ENCODE peak calls at places on chromosome 13, in nine cellular contexts. Q is psoas muscle, A is Peyer's patch, P is ovary, Y is pancreas, F is GM23338, M is cardiac fibroblast, C is astrocyte of the spinal cord, U is A549. B is an unnamed sample.

GRCh38 chr13:98549006-98549727 is 27.7 kb downstream of the STK24 start:
- DNase-seq in M (peak), U (no peak), C (peak), Y (no peak), P (no peak), F (no peak), Q (no peak), A (no peak), B (no peak)

GRCh38 chr13:23570099-23570926 is at the start of gene TNFRSF19:
- DNase-seq in M (peak), F (peak), C (peak), Y (no peak), A (no peak), U (no peak), P (no peak), Q (peak), B (no peak)

GRCh38 chr13:112959206-112959605 is 9.8 kb upstream of the MCF2L start:
- DNase-seq in A (no peak), C (no peak), P (no peak), Y (no peak), U (no peak), F (no peak), M (peak), Q (no peak), B (no peak)

GRCh38 chr13:37978680-37979079 is 109.1 kb upstream of the TRPC4 start:
- DNase-seq in Q (no peak), M (no peak), F (no peak), Y (no peak), A (no peak), U (no peak), C (no peak), P (no peak), B (no peak)

GRCh38 chr13:111555906-111556305 is 235.5 kb downstream of the TEX29 start:
- DNase-seq in M (no peak), U (no peak), A (no peak), F (no peak), P (no peak), Q (no peak), C (no peak), Y (no peak), B (no peak)

GRCh38 chr13:107258599-107259187 is 690.8 kb upstream of the ARGLU1 start:
- DNase-seq in C (no peak), M (no peak), U (no peak), F (no peak), Q (no peak), Y (no peak), P (no peak), A (no peak), B (no peak)

GRCh38 chr13:95784161-95784880 is 107.4 kb downstream of the DNAJC3 start:
- DNase-seq in M (peak), C (peak), P (no peak), Y (no peak), F (no peak), Q (no peak), A (no peak), U (peak), B (no peak)

GRCh38 chr13:75507027-75508001 is 25.3 kb upstream of the TBC1D4 start:
- DNase-seq in Q (no peak), C (no peak), P (no peak), Y (peak), F (no peak), U (no peak), A (no peak), M (no peak), B (no peak)

GRCh38 chr13:36344886-36345437 is 1.2 kb downstream of the SPART start:
- DNase-seq in F (peak), C (no peak), Q (no peak), M (peak), P (peak), Y (no peak), U (no peak), A (no peak), B (no peak)

GRCh38 chr13:48775804-48776203 is 122.1 kb downstream of the CYSLTR2 start:
- DNase-seq in P (no peak), M (peak), Y (no peak), U (no peak), C (peak), F (no peak), Q (no peak), A (no peak), B (no peak)

GRCh38 chr13:85408415-85408814 is 390.8 kb downstream of the SLITRK6 start:
- DNase-seq in P (no peak), U (no peak), A (no peak), Q (no peak), C (no peak), F (no peak), M (no peak), Y (no peak), B (no peak)

GRCh38 chr13:77563110-77563509 is 27.6 kb downstream of the SCEL start:
- DNase-seq in Q (no peak), M (peak), P (no peak), F (peak), A (no peak), U (no peak), Y (no peak), C (peak), B (no peak)

GRCh38 chr13:73598021-73598712 is 536.0 kb downstream of the KLF12 start:
- DNase-seq in Q (no peak), Y (no peak), U (peak), F (no peak), M (peak), A (no peak), C (peak), P (no peak), B (no peak)

GRCh38 chr13:33351324-33351723 is 65.8 kb upstream of the STARD13 start:
- DNase-seq in C (peak), A (no peak), F (no peak), Y (no peak), Q (no peak), P (no peak), U (peak), M (peak), B (no peak)

GRCh38 chr13:112742583-112742982 is 52.7 kb downstream of the ATP11A start:
- DNase-seq in Y (no peak), C (no peak), F (no peak), U (no peak), P (no peak), M (no peak), Q (no peak), A (no peak), B (no peak)

GRCh38 chr13:99176309-99177276 is 24.1 kb upstream of the UBAC2 start:
- DNase-seq in Y (peak), C (peak), F (peak), A (peak), U (peak), M (peak), P (peak), Q (peak), B (peak)

GRCh38 chr13:102642475-102642874 is 45.7 kb downstream of the TPP2 start:
- DNase-seq in Y (peak), U (no peak), Q (peak), C (peak), M (peak), P (no peak), A (no peak), F (no peak), B (no peak)

GRCh38 chr13:83453723-83454122 is 428.6 kb downstream of the SLITRK1 start:
- DNase-seq in F (no peak), M (no peak), C (no peak), Y (no peak), A (no peak), U (no peak), Q (no peak), P (no peak), B (no peak)

GRCh38 chr13:73467103-73467502 is 408.3 kb downstream of the KLF5 start:
- DNase-seq in U (no peak), A (no peak), M (peak), Q (no peak), C (peak), Y (no peak), F (no peak), P (no peak), B (no peak)

GRCh38 chr13:32415019-32415418 is 12.9 kb downstream of the N4BP2L1 start:
- DNase-seq in M (peak), U (peak), A (no peak), F (peak), Q (no peak), C (no peak), Y (no peak), P (no peak), B (peak)

GRCh38 chr13:37207646-37208045 is 102.2 kb upstream of the CSNK1A1L start:
- DNase-seq in P (no peak), C (peak), Q (no peak), U (no peak), A (no peak), Y (no peak), F (no peak), M (peak), B (no peak)

GRCh38 chr13:76732367-76732766 is 153.8 kb downstream of the KCTD12 start:
- DNase-seq in M (no peak), U (no peak), Y (no peak), A (no peak), C (no peak), P (no peak), F (no peak), Q (no peak), B (no peak)

GRCh38 chr13:98563071-98563470 is 13.8 kb downstream of the STK24 start:
- DNase-seq in F (peak), C (no peak), Y (no peak), Q (no peak), A (no peak), U (no peak), P (no peak), M (no peak), B (no peak)

GRCh38 chr13:110705826-110706569 is at the start of gene CARS2:
- DNase-seq in P (peak), Y (peak), C (peak), A (peak), U (peak), F (peak), Q (peak), M (peak), B (peak)

GRCh38 chr13:38872693-38873092 is 117.9 kb downstream of the STOML3 start:
- DNase-seq in C (peak), Q (peak), A (no peak), Y (peak), U (peak), P (peak), F (peak), M (peak), B (peak)

GRCh38 chr13:26377038-26377437 is 123.1 kb downstream of the CDK8 start:
- DNase-seq in A (no peak), F (peak), Y (no peak), M (peak), P (no peak), C (no peak), Q (peak), U (peak), B (peak)

GRCh38 chr13:89982406-89983085 is 1364.9 kb upstream of the MIR17HG start:
- DNase-seq in C (peak), M (peak), P (no peak), Y (no peak), A (no peak), Q (no peak), U (peak), F (no peak), B (no peak)
- TF ChIP-seq CTCF in C (no peak), M (no peak), P (no peak), Y (no peak), A (no peak), Q (no peak), U (no peak), F (no peak), B (no peak)

GRCh38 chr13:44690376-44690775 is 114.2 kb upstream of the TSC22D1 start:
- DNase-seq in F (no peak), Y (no peak), U (no peak), C (no peak), M (no peak), Q (no peak), A (no peak), P (no peak), B (no peak)

GRCh38 chr13:44695520-44695919 is 119.4 kb upstream of the TSC22D1 start:
- DNase-seq in U (no peak), C (no peak), F (no peak), M (no peak), P (no peak), Y (no peak), A (no peak), Q (no peak), B (no peak)

GRCh38 chr13:44693156-44693826 is 117.2 kb upstream of the TSC22D1 start:
- DNase-seq in A (no peak), C (no peak), U (no peak), M (no peak), P (no peak), F (no peak), Q (no peak), Y (no peak), B (no peak)

GRCh38 chr13:44694842-44695241 is 118.7 kb upstream of the TSC22D1 start:
- DNase-seq in U (no peak), C (no peak), F (no peak), M (no peak), P (no peak), A (no peak), Y (no peak), Q (peak), B (no peak)

GRCh38 chr13:44692173-44692713 is 116.1 kb upstream of the TSC22D1 start:
- DNase-seq in M (peak), U (peak), A (no peak), Y (no peak), P (no peak), Q (no peak), F (peak), C (peak), B (no peak)
- TF ChIP-seq CTCF in M (no peak), U (no peak), A (no peak), Y (no peak), P (no peak), Q (no peak), F (no peak), C (no peak), B (no peak)

DNA sequence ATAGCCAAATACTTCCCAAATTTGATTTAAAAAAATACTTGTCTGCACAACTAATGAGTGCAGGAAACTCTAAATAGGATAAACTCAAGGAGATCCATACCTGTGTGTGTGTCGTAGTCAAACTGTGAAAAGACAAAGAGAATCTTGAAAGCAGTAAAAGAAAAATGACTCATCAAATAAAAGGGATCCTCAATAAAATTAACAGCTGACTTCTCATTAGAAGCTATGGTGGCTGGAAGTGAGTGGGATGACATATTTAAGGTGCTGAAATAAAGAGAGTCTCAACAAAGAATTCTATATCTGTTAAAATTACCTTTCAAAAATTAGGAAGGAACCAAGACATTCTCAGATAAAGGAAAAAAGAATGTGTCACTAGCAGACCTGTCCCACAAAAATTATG is 13.7 kb downstream of the RNASEH2B start:
- DNase-seq in M (no peak), F (no peak), Q (no peak), C (no peak), Y (no peak), A (no peak), U (peak), P (no peak), B (no peak)
- TF ChIP-seq CTCF in M (no peak), F (no peak), Q (no peak), C (no peak), Y (no peak), A (no peak), U (no peak), P (no peak), B (no peak)

GRCh38 chr13:79530270-79530669 is 49.3 kb downstream of the NDFIP2 start:
- DNase-seq in C (no peak), Q (no peak), U (no peak), P (no peak), M (no peak), Y (no peak), A (no peak), F (no peak), B (no peak)
- TF ChIP-seq CTCF in C (no peak), Q (no peak), U (no peak), P (no peak), M (no peak), Y (no peak), A (no peak), F (no peak), B (no peak)

GRCh38 chr13:114282143-114282685 is 813 bp downstream of the UPF3A start:
- DNase-seq in U (peak), C (peak), Q (peak), M (peak), Y (peak), P (peak), A (peak), F (peak), B (peak)
- TF ChIP-seq CTCF in U (no peak), C (no peak), Q (no peak), M (no peak), Y (no peak), P (no peak), A (no peak), F (no peak), B (no peak)

GRCh38 chr13:44989071-44989889 is at the start of the genes GPALPP1 and NUFIP1:
- DNase-seq in U (peak), Y (peak), C (peak), Q (peak), F (peak), M (peak), A (peak), P (peak), B (peak)
- TF ChIP-seq CTCF in U (no peak), Y (no peak), C (no peak), Q (peak), F (no peak), M (no peak), A (peak), P (no peak), B (no peak)

DNA sequence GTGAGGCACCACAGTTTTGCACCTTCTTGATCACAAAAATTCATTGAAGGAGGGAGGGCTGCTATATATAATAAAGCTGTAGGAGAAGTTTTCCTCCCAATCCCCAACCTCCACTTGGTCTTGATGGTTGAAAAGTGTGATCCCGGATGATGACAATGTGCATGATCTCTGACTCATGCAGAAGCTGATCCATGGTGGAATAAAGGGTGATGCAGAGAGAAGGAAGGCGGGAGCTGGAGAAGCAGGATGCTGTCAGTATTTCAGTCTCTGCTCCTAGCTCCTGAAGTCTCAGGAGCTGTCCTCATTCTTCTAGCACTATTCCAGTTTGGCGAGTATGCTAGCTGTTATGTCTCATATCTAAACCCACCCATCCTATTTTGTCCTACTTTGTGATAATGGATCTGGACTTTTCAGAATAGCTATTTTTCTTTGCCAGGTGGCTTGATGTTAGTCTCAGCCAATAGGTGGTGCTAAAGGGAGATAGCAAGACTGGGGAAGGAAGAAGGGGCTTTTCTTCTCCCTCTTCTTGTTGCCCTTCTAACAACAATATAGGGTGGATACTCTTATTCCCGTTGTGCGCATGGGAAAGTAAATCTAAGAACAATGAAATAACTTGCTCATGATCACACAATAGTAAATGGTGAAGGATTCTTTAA is 65.6 kb upstream of the HTR2A start:
- DNase-seq in M (peak), P (no peak), Y (no peak), U (no peak), C (peak), Q (no peak), F (peak), A (no peak), B (no peak)
- TF ChIP-seq CTCF in M (peak), P (no peak), Y (no peak), U (no peak), C (peak), Q (no peak), F (peak), A (no peak), B (no peak)

DNA sequence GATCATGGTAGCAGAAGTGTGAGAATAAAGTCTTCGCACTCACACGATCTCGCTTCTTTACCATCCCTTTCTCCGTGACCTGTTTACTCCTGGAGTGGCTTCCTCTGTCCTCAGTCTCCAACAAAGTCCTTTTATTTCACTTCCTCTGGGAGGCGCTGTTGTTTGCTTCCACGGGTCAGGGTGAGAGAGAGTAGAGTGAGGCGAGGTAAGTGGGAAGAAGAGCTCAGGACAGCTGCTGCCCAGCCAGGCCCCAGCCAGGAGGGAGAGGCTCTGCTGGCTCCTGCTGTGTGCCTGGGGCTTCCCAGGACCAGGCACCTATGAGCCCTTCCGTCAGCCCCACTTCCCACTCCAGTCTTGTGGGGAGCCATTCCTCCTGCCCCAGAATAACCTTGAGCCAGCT is 242.1 kb downstream of the FGF9 start:
- DNase-seq in M (no peak), Q (no peak), U (no peak), A (no peak), C (no peak), P (no peak), Y (no peak), F (peak), B (peak)
- TF ChIP-seq CTCF in M (no peak), Q (no peak), U (no peak), A (peak), C (no peak), P (no peak), Y (no peak), F (peak), B (peak)